ENCODE peak calls at places on chromosomes 6 and 20, in four cellular contexts. U is HCT116, C is HepG2, G is K562. N is an unnamed sample.

GRCh38 chr6:3484946-3485345 is 28.1 kb upstream of the SLC22A23 start:
- DNase-seq in U (no peak), C (no peak), G (no peak), N (no peak)

GRCh38 chr6:44415424-44415823 is 27.9 kb downstream of the CDC5L start:
- DNase-seq in U (no peak), C (no peak), G (peak; percentile 37), N (no peak)

GRCh38 chr6:33962186-33962585 is 158.4 kb upstream of the MLN start:
- DNase-seq in U (no peak), C (no peak), G (no peak), N (no peak)

GRCh38 chr20:1335961-1336698 is 7.2 kb upstream of the SDCBP2 start:
- DNase-seq in U (no peak), C (no peak), G (no peak), N (no peak)

GRCh38 chr6:75691012-75691411 is 58.0 kb upstream of the MYO6 start:
- DNase-seq in U (peak; percentile 15), C (no peak), G (no peak), N (no peak)

GRCh38 chr6:38527371-38527770 is 112.4 kb downstream of the BTBD9 start:
- DNase-seq in U (no peak), C (no peak), G (no peak), N (no peak)

GRCh38 chr6:39821739-39822532 is 29.8 kb downstream of the DAAM2 start:
- DNase-seq in U (no peak), C (no peak), G (no peak), N (no peak)

GRCh38 chr6:169678342-169678741 is 23.5 kb downstream of the WDR27 start:
- DNase-seq in U (no peak), C (no peak), G (no peak), N (no peak)

GRCh38 chr20:20364016-20364746 is 3.7 kb upstream of the INSM1 start:
- DNase-seq in U (no peak), C (no peak), G (no peak), N (no peak)

GRCh38 chr20:24646331-24646730 is 176.9 kb downstream of the SYNDIG1 start:
- DNase-seq in U (no peak), C (no peak), G (no peak), N (no peak)

GRCh38 chr6:118668761-118669411 is 17.5 kb upstream of the CEP85L start:
- DNase-seq in U (no peak), C (no peak), G (no peak), N (no peak)

GRCh38 chr6:110525001-110525400 is 48.6 kb upstream of the SLC22A16 start:
- DNase-seq in U (no peak), C (no peak), G (no peak), N (no peak)

GRCh38 chr6:53920881-53921280 is 126.1 kb downstream of the LRRC1 start:
- DNase-seq in U (no peak), C (no peak), G (no peak), N (no peak)

GRCh38 chr6:53924821-53925422 is 130.1 kb downstream of the LRRC1 start:
- DNase-seq in U (no peak), C (no peak), G (no peak), N (no peak)

GRCh38 chr6:53924277-53924676 is 129.5 kb downstream of the LRRC1 start:
- DNase-seq in U (no peak), C (no peak), G (no peak), N (no peak)

GRCh38 chr6:53921639-53922038 is 126.8 kb downstream of the LRRC1 start:
- DNase-seq in U (no peak), C (no peak), G (no peak), N (no peak)

GRCh38 chr6:53922571-53922981 is 127.8 kb downstream of the LRRC1 start:
- DNase-seq in U (no peak), C (peak; percentile 20), G (no peak), N (no peak)
- TF ChIP-seq TCF7L2 in U (no peak), C (no peak), G (no peak), N (no peak)

GRCh38 chr6:123201869-123202372 is 205.9 kb downstream of the CLVS2 start:
- DNase-seq in U (no peak), C (no peak), G (no peak), N (no peak)
- H3K27ac ChIP-seq in U (no peak overlapping the region), C (no peak overlapping the region), G (no peak overlapping the region), N (no peak overlapping the region)

DNA sequence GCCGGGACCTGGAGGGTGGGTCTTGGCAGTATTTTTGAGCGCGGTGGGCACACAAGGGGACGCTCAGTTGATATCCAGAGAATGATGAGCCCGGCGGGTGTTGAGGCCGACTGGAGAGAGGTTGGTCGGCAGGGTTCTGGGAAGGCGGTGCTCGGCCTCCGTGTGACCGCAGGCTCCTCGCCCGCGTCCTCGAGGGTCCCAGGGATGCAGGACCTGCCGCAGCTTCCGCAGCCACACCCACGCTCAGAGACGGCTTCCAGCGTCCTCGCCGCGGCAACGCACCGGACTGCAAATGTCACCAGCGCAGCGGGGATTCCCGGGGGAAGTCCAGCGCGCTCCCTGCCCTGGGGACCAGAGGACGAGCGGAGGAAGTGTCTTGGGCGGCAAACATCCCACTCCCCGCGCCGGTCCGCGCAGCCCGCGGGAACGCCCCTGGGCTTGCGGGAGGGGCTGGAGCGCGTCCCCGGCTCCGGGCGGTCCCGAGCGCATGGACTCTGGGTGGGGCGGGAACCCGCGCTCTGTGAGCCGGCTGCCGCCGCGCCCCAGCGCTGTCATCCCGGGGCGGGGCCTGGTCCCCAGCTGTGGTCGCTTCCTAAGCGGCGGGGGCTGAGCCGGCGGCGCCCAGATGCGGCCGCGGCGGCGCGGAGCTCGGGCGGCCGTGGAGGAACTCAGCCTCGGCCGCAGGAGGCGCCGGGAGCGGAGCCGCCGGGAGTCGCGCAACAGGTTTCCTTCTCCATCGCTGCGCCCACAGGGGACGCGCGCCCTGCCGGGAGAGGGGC is at the start of gene STX11:
- DNase-seq in U (no peak), C (no peak), G (peak; percentile 85), N (peak; percentile 38)
- TF ChIP-seq REST in U (no peak), C (no peak), G (no peak), N (no peak)

GRCh38 chr6:141467041-141467440 is 665.7 kb upstream of the GJE1 start:
- DNase-seq in U (no peak), C (no peak), G (no peak), N (no peak)

GRCh38 chr6:141470810-141471209 is 661.9 kb upstream of the GJE1 start:
- DNase-seq in U (no peak), C (no peak), G (no peak), N (no peak)

GRCh38 chr6:141472123-141472522 is 660.6 kb upstream of the GJE1 start:
- DNase-seq in U (no peak), C (no peak), G (no peak), N (no peak)

GRCh38 chr6:141464490-141464889 is 668.2 kb upstream of the GJE1 start:
- DNase-seq in U (no peak), C (no peak), G (no peak), N (no peak)

GRCh38 chr6:141467881-141468280 is 664.8 kb upstream of the GJE1 start:
- DNase-seq in U (no peak), C (no peak), G (no peak), N (no peak)
- TF ChIP-seq TCF7L2 in U (no peak), C (no peak), G (no peak), N (no peak)

DNA sequence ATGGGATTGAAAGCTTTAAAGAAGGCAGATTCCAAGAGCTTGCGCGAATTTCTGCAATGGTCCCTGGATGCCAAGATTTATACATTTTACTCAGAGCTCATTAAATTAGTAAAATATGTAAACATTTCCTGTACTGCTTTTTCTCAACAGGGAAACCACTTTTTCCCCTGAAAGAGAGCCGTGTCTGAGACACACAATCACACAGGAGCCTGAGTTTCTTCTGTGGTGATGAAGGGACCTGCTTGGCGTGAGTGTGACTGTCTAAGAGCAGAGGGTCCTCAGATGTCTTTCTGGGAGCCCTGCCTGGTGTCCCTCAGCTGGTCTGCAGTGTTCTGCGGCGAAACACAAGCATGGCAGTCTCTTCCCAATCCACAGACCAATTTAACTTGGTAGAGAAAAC is 12.2 kb upstream of the TAGAP start:
- DNase-seq in U (no peak), C (no peak), G (no peak), N (no peak)
- H3K27ac ChIP-seq in U (no peak overlapping the region), C (no peak overlapping the region), G (no peak overlapping the region), N (no peak overlapping the region)

DNA sequence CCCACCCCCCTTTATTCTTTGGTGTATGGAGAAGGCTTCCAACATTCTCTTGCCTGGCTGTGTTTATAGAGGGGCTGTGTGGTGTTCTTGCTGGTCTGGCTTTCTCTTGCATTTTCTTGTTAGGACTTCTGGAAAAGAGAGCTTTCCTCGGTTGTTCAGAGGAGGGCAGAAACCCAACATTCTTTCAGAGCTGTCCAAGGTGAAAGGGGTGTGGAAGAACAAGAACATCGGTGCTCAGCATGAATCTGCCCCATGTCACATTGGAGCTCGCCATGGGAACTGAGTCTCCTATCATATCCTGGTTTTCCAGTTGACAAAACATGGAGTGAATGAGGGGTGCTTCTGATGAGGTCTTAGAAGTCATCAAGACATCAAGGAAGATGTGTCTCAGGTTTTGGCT is 281.8 kb downstream of the RNF144B start:
- DNase-seq in U (no peak), C (no peak), G (no peak), N (no peak)
- TF ChIP-seq REST in U (peak; percentile 32), C (no peak), G (no peak), N (no peak)

DNA sequence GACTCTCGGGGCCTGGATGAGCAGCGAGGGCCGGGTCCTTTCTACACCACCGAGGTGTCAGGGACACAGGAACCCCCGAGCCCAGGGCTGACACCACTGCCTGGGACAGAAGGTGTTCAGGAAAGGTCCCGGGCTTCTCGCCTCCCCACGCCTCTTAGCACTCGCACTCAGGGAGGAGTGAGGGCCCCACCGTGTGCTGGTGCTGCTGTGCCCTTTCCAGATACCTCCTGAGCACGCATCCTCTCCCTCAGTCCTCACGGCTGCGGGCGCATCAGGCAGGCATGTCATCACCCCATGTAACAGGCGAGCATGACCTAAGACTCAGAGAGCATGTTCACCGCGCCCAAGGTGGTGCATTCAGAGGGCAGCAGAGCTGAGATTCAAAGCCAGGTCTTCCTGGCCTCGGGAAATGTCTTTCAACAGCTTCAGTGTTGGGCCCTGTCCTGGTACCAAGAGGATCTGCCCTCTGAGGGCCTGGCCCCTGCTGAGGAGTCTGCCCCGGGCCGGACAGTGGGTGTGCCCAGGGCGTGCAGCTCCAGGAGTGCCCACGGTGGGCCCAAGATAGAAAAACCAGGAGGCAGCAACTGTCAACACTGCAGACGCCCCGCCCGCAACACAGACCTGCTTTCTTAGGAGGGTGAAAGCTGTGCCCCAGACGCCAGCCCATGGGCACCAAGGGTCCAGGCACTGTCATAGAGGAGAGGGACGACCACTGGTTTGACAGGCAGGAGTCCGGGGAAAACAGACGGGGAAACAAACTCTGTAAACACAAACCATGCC is 29.2 kb downstream of the TGM2 start:
- DNase-seq in U (no peak), C (no peak), G (no peak), N (no peak)
- TF ChIP-seq TCF7L2 in U (no peak), C (no peak), G (no peak), N (no peak)

DNA sequence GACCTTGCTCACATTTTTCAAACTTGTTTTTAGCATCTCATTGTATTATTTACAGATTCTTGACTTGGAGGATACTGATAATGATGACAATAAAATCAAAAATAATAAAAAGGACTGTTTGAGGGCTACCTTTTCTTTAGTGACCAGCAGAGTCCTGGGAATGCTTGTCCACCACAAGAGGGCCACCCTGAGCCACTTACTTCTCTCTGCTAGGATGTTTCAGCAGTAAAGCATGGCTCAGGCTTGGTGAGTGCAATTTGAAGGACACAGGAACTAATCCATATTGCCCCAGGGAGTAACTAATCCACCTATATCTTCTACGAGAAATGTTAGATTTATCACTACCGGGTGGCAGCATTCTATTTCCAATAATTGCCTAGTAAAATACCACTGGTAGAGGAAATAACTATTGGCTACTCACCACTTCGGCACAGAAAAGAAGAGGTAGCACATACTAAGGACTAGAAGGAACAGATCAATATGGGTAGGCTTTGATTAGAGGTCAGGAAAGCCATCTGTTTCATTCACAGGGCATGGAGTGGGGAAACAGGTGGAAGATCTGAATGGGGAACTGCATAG is 5.8 kb upstream of the KIAA0408 start:
- DNase-seq in U (peak; percentile 28), C (peak; percentile 54), G (peak; percentile 39), N (peak; percentile 52)
- H3K27ac ChIP-seq in U (no peak overlapping the region), C (no peak overlapping the region), G (no peak overlapping the region), N (no peak overlapping the region)

N was measured in Panc1.